ENCODE peak calls at places on chromosome 20, in ten cellular contexts. F is CD8-positive, alpha-beta T cell; N is MCF 10A; R is activated CD8-positive, alpha-beta T cell treated with anti-CD3 and anti-CD28 coated beads for 36 hours; Q is nephron progenitor cell; G is pancreas; X is endothelial cell; I is spleen; C is GM20000; K is GM06990. T is an unnamed sample.

GRCh38 chr20:41003143-41003932 is 25.3 kb upstream of the TOP1 start:
- DNase-seq in F (peak; percentile 33), N (peak; percentile 99), R (peak; percentile 84), Q (no peak), G (peak; percentile 69), X (no peak), I (no peak), C (no peak), K (no peak), T (no peak)

GRCh38 chr20:23125625-23126191 is 39.6 kb upstream of the CD93 start:
- DNase-seq in F (no peak), N (peak; percentile 71), R (no peak), Q (no peak), G (no peak), X (no peak), I (peak; percentile 86), C (no peak), K (no peak), T (no peak)

GRCh38 chr20:24692429-24693190 is 223.2 kb downstream of the SYNDIG1 start:
- DNase-seq in F (no peak), N (no peak), R (no peak), Q (no peak), G (no peak), X (no peak), I (peak; percentile 53), C (no peak), K (no peak), T (peak; percentile 53)

GRCh38 chr20:34171640-34172039 is 59.6 kb upstream of the EIF2S2 start:
- DNase-seq in F (no peak), N (no peak), R (no peak), Q (no peak), G (no peak), X (no peak), I (no peak), C (no peak), K (no peak), T (no peak)

GRCh38 chr20:13220194-13220856 is 749 bp upstream of the ISM1 start:
- DNase-seq in F (peak; percentile 6), N (no peak), R (peak; percentile 40), Q (peak; percentile 71), G (peak; percentile 64), X (peak; percentile 67), I (peak; percentile 79), C (peak; percentile 38), K (peak; percentile 14), T (peak; percentile 74)

GRCh38 chr20:50083034-50083433 is 29.9 kb downstream of the UBE2V1 start:
- DNase-seq in F (no peak), N (no peak), R (no peak), Q (no peak), G (no peak), X (no peak), I (peak; percentile 58), C (no peak), K (no peak), T (no peak)

GRCh38 chr20:50721881-50722281 is 9.5 kb upstream of the PARD6B start:
- DNase-seq in F (no peak), N (no peak), R (no peak), Q (no peak), G (no peak), X (no peak), I (no peak), C (no peak), K (no peak), T (no peak)

GRCh38 chr20:44018684-44019637 is 104.3 kb downstream of the TOX2 start:
- DNase-seq in F (no peak), N (no peak), R (no peak), Q (no peak), G (no peak), X (no peak), I (no peak), C (no peak), K (no peak), T (no peak)

DNA sequence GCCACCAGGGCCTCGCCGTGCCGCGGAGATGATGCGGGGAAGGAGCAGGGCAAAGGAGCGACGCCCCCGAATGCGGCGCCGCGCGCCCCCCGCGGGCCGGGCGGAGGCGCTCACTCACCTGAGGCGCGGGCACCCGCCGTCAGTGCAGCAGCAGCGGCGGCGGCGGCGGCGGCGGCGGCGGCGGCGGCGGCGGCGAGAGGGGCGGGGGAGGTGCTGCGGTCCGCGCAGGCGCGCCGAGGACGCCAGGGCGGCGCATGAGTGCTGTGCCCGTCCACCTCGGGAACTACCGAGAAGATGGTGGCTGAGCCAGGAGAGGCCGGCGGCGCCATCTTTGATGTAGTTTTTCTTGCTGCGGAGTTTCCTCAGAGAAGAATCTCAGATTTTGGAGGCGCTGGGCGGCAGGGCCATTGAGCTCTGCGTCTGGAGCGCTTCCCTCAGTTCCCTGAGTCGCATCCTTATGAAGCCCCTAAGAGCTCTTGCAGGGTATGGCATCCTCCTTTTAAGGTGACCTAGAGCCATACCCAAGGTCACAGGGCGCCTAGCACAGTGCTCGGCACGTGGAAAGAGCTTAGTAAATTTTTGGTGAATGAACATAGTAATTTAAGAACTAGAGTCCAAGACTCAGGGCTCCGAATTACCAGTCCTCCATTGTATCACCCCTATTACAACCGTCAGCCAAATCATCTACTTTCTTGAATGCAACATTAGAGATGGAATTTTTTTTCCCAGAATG is at the start of gene NDRG3:
- DNase-seq in F (peak; percentile 86), N (peak; percentile 89), R (peak; percentile 96), Q (peak; percentile 91), G (peak; percentile 93), X (peak; percentile 89), I (peak; percentile 99), C (peak; percentile 98), K (peak; percentile 90), T (peak; percentile 92)
- TF ChIP-seq CTCF in F (no peak), N (no peak), R (no peak), Q (no peak), G (no peak), X (no peak), I (no peak), C (peak; percentile 0), K (no peak), T (peak; percentile 24)

DNA sequence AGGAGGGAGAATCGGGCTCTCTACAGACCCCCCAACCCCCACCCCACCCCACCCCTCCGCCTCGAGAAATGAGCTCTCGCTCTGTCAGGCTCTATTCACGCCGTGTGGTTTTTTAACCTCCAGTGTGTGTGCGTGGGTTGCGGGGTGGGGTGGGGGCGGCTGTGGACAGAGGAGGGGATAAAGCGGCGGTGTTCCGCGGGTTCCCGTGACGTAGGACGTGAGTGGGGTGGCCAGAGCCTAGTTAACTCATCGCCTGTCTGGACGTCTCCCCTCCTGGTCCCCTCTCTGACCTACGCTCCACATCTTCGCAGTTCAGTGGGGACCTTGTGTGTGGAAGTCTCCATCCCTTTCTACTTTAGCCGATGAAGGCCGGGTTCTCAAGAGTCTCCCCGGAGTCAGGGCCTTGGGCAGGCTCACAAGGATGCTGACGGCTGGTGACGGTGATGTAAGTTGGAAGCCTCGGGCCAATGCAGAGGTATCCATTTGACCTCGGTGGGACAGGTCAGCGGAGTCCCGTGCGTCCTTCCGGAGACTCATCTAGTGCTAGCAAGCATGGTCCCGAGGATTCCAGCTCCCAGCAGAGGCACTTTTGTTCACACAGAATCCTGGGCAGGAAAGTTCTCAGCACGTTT is 1507.1 kb upstream of the DEFB115 start:
- DNase-seq in F (no peak), N (no peak), R (no peak), Q (no peak), G (no peak), X (no peak), I (peak; percentile 37), C (no peak), K (no peak), T (no peak)
- TF ChIP-seq CTCF in F (no peak), N (no peak), R (no peak), Q (no peak), G (no peak), X (no peak), I (no peak), C (no peak), K (no peak), T (no peak)

GRCh38 chr20:38178581-38178980 is 13.5 kb upstream of the TGM2 start:
- DNase-seq in F (no peak), N (no peak), R (no peak), Q (no peak), G (no peak), X (no peak), I (no peak), C (no peak), K (no peak), T (no peak)

GRCh38 chr20:38179846-38180245 is 14.8 kb upstream of the TGM2 start:
- DNase-seq in F (no peak), N (no peak), R (no peak), Q (no peak), G (no peak), X (no peak), I (no peak), C (no peak), K (no peak), T (no peak)

GRCh38 chr20:38177201-38177600 is 12.1 kb upstream of the TGM2 start:
- DNase-seq in F (no peak), N (no peak), R (no peak), Q (no peak), G (no peak), X (no peak), I (peak; percentile 16), C (no peak), K (no peak), T (no peak)

GRCh38 chr20:38175221-38176030 is 10.4 kb upstream of the TGM2 start:
- DNase-seq in F (no peak), N (no peak), R (no peak), Q (peak; percentile 47), G (no peak), X (no peak), I (peak; percentile 40), C (no peak), K (no peak), T (no peak)

GRCh38 chr20:38178065-38178471 is 13.0 kb upstream of the TGM2 start:
- DNase-seq in F (no peak), N (no peak), R (no peak), Q (no peak), G (no peak), X (no peak), I (peak; percentile 40), C (no peak), K (no peak), T (no peak)
- TF ChIP-seq CTCF in F (no peak), N (no peak), R (no peak), Q (no peak), G (no peak), X (no peak), I (no peak), C (no peak), K (no peak), T (no peak)

GRCh38 chr20:51772236-51772635 is 4.0 kb upstream of the ATP9A start:
- DNase-seq in F (no peak), N (no peak), R (no peak), Q (no peak), G (no peak), X (no peak), I (peak; percentile 52), C (no peak), K (no peak), T (no peak)

GRCh38 chr20:51769941-51770615 is 1.9 kb upstream of the ATP9A start:
- DNase-seq in F (no peak), N (no peak), R (no peak), Q (no peak), G (no peak), X (no peak), I (no peak), C (no peak), K (no peak), T (no peak)

GRCh38 chr20:51767018-51767866 is 948 bp downstream of the ATP9A start:
- DNase-seq in F (peak; percentile 9), N (peak; percentile 88), R (peak; percentile 63), Q (peak; percentile 77), G (peak; percentile 92), X (peak; percentile 59), I (peak; percentile 92), C (peak; percentile 53), K (peak; percentile 38), T (peak; percentile 85)

GRCh38 chr20:51767867-51768758 is at the start of gene ATP9A:
- DNase-seq in F (no peak), N (peak; percentile 22), R (peak; percentile 8), Q (peak; percentile 61), G (peak; percentile 41), X (peak; percentile 38), I (peak; percentile 79), C (peak; percentile 41), K (no peak), T (no peak)

GRCh38 chr20:51768759-51769517 is 748 bp upstream of the ATP9A start:
- DNase-seq in F (no peak), N (no peak), R (peak; percentile 24), Q (no peak), G (no peak), X (no peak), I (no peak), C (no peak), K (no peak), T (no peak)
- TF ChIP-seq CTCF in F (no peak), N (no peak), R (no peak), Q (no peak), G (no peak), X (no peak), I (no peak), C (no peak), K (no peak), T (no peak)

T was measured in type B pancreatic cell.